ENCODE peak calls at places on chromosomes 16 and 17, in four cellular contexts. U is T-helper 9 cell, I is progenitor cell of endocrine pancreas, K is nucleus accumbens. G is an unnamed sample.

GRCh38 chr16:73887895-73888294 is 408.7 kb upstream of the PSMD7 start:
- DNase-seq in K (peak), U (no peak), I (no peak), G (no peak)

GRCh38 chr17:2853111-2853721 is 57.0 kb downstream of the RAP1GAP2 start:
- DNase-seq in I (no peak), U (peak), K (no peak), G (peak)

GRCh38 chr17:980406-981291 is 1.1 kb upstream of the NXN start:
- DNase-seq in K (peak), U (peak), I (peak), G (peak)

GRCh38 chr16:67393111-67393789 is at the start of gene TPPP3:
- DNase-seq in U (no peak), K (peak), I (peak), G (peak)

GRCh38 chr17:29982991-29983390 is 41.6 kb downstream of the EFCAB5 start:
- DNase-seq in K (no peak), U (no peak), I (no peak), G (no peak)

GRCh38 chr17:79349506-79350400 is 261.1 kb downstream of the RBFOX3 start:
- DNase-seq in K (no peak), U (no peak), I (no peak), G (no peak)

GRCh38 chr16:28318042-28318597 is 25.8 kb downstream of the SBK1 start:
- DNase-seq in I (no peak), U (no peak), K (no peak), G (no peak)

GRCh38 chr17:43006639-43007551 is at the start of gene IFI35:
- DNase-seq in I (no peak), K (peak), U (peak), G (peak)

GRCh38 chr16:68736561-68736960 is 531 bp upstream of the CDH1 start:
- DNase-seq in K (no peak), I (no peak), U (no peak), G (no peak)

GRCh38 chr16:67562918-67563707 is 787 bp downstream of the CTCF start:
- DNase-seq in K (peak), U (peak), I (peak), G (peak)

GRCh38 chr17:2700491-2701141 is 10.9 kb downstream of the CLUH start:
- DNase-seq in K (no peak), I (no peak), U (no peak), G (no peak)

GRCh38 chr16:83143788-83144187 is 517.0 kb downstream of the CDH13 start:
- DNase-seq in K (no peak), U (no peak), I (no peak), G (no peak)

GRCh38 chr16:48101069-48101674 is 54.6 kb downstream of the ABCC12 start:
- DNase-seq in U (no peak), I (no peak), K (no peak), G (no peak)

GRCh38 chr16:72637306-72637705 is 410.6 kb downstream of the ZFHX3 start:
- DNase-seq in U (no peak), K (no peak), I (no peak), G (no peak)

GRCh38 chr17:78421084-78421533 is 42.7 kb downstream of the PGS1 start:
- DNase-seq in U (no peak), I (no peak), K (no peak), G (no peak)

GRCh38 chr17:50947844-50948514 is 81.8 kb upstream of the TOB1 start:
- DNase-seq in I (no peak), K (peak), U (no peak), G (no peak)

GRCh38 chr16:89358030-89359005 is 132.0 kb downstream of the ANKRD11 start:
- DNase-seq in K (no peak), I (no peak), U (peak), G (peak)

GRCh38 chr16:84922351-84923135 is 88.8 kb downstream of the ZDHHC7 start:
- DNase-seq in K (peak), U (no peak), I (no peak), G (no peak)

GRCh38 chr16:69830146-69830533 is 68.0 kb downstream of the WWP2 start:
- DNase-seq in U (no peak), K (no peak), I (no peak), G (no peak)

GRCh38 chr16:55357241-55357640 is 33.2 kb downstream of the IRX6 start:
- DNase-seq in U (no peak), I (no peak), K (no peak), G (no peak)

GRCh38 chr17:40794466-40794865 is 5.3 kb downstream of the KRT28 start:
- DNase-seq in U (no peak), K (no peak), I (no peak), G (no peak)

GRCh38 chr16:78570409-78571141 is 471.1 kb downstream of the WWOX start:
- DNase-seq in K (no peak), I (no peak), U (no peak), G (no peak)

GRCh38 chr17:74408262-74408661 is 23.6 kb upstream of the GPRC5C start:
- DNase-seq in K (no peak), I (no peak), U (no peak), G (no peak)

G was measured in CD8-positive, alpha-beta memory T cell.